ENCODE peak calls at places on chromosomes 4 and X, in ten cellular contexts. O, A, D, E, W, Y, J, V, S and Q are unnamed samples.

GRCh38 chr4:26069218-26069617 is 155.2 kb downstream of the SMIM20 start:
- DNase-seq in J (peak; percentile 39), E (no peak), S (peak; percentile 66), O (no peak), V (no peak), W (no peak), A (peak; percentile 16), D (no peak), Y (no peak), Q (no peak)

GRCh38 chr4:70182517-70183167 is 12.9 kb upstream of the ODAM start:
- DNase-seq in J (no peak), Y (no peak), O (no peak), A (no peak), W (no peak), D (no peak), E (no peak), V (no peak), S (no peak), Q (no peak)

GRCh38 chr4:776743-777441 is 49.0 kb downstream of the CPLX1 start:
- DNase-seq in E (no peak), A (no peak), O (no peak), Y (no peak), D (no peak), J (no peak), V (no peak), S (no peak), W (no peak), Q (no peak)

GRCh38 chrX:39652336-39652735 is 445.4 kb downstream of the BCOR start:
- DNase-seq in O (no peak), E (no peak), W (no peak), S (no peak), Y (no peak), J (no peak), V (no peak), A (peak; percentile 10), D (no peak), Q (no peak)

GRCh38 chr4:56055027-56055976 is 106.6 kb downstream of the CEP135 start:
- DNase-seq in E (no peak), W (no peak), J (no peak), O (no peak), A (no peak), V (no peak), D (no peak), S (no peak), Y (no peak), Q (no peak)

GRCh38 chr4:62431513-62431912 is 1231.4 kb downstream of the ADGRL3 start:
- DNase-seq in O (no peak), E (no peak), D (no peak), V (no peak), A (no peak), Y (no peak), W (peak; percentile 2), J (no peak), S (no peak), Q (peak; percentile 63)

GRCh38 chrX:10922158-10922557 is 189.0 kb upstream of the HCCS start:
- DNase-seq in E (peak; percentile 74), D (no peak), Y (no peak), V (no peak), O (no peak), W (peak; percentile 82), A (no peak), J (no peak), S (peak; percentile 84), Q (peak; percentile 80)

GRCh38 chr4:153643406-153644016 is 40.6 kb upstream of the TLR2 start:
- DNase-seq in O (no peak), S (peak; percentile 60), D (no peak), W (peak; percentile 64), J (no peak), A (no peak), E (no peak), V (no peak), Y (peak; percentile 43), Q (no peak)

GRCh38 chrX:65406532-65406931 is 128.1 kb downstream of the LAS1L start:
- DNase-seq in S (no peak), W (no peak), D (no peak), E (no peak), V (no peak), Y (no peak), O (no peak), J (no peak), A (no peak), Q (no peak)

GRCh38 chrX:830532-830931 is 199.9 kb downstream of the SHOX start:
- DNase-seq in V (no peak), D (no peak), O (no peak), W (no peak), S (no peak), Y (no peak), A (no peak), E (no peak), J (no peak), Q (no peak)

GRCh38 chr4:183383606-183384005 is 60.8 kb upstream of the CDKN2AIP start:
- DNase-seq in Y (no peak), S (no peak), E (no peak), J (no peak), V (no peak), W (no peak), D (no peak), A (no peak), O (no peak), Q (no peak)

GRCh38 chr4:6345866-6346265 is 76.2 kb downstream of the WFS1 start:
- DNase-seq in D (no peak), A (no peak), Y (no peak), J (no peak), W (no peak), O (no peak), V (no peak), S (no peak), E (no peak), Q (no peak)

GRCh38 chr4:134610172-134610571 is 408.6 kb upstream of the PABPC4L start:
- DNase-seq in O (no peak), A (no peak), Y (no peak), W (no peak), V (no peak), J (no peak), E (no peak), S (no peak), D (no peak), Q (no peak)

GRCh38 chr4:85445058-85445639 is 29.8 kb upstream of the ARHGAP24 start:
- DNase-seq in V (no peak), W (no peak), Y (no peak), D (no peak), A (no peak), S (peak; percentile 14), E (no peak), O (no peak), J (no peak), Q (no peak)

GRCh38 chr4:25670991-25671390 is 15.3 kb downstream of the SLC34A2 start:
- DNase-seq in W (no peak), D (no peak), S (no peak), Y (no peak), J (no peak), O (no peak), V (no peak), A (no peak), E (no peak), Q (no peak)

GRCh38 chr4:3321295-3321889 is 28.6 kb downstream of the RGS12 start:
- DNase-seq in W (no peak), E (no peak), O (no peak), A (no peak), D (no peak), Y (no peak), S (peak; percentile 7), V (no peak), J (no peak), Q (no peak)